ENCODE peak calls at places on chromosome 21, in four cellular contexts. Z is left lobe of liver; I is left ventricle myocardium superior; M is stimulated activated CD8-positive, alpha-beta memory T cell treated with anti-CD3 and anti-CD28 coated beads, Interleukin-4, amount 100 ng/mL, for 1 hour. K is an unnamed sample.

GRCh38 chr21:42455196-42455595 is 40.8 kb downstream of the RSPH1 start:
- DNase-seq in Z (no peak), I (no peak), M (no peak), K (no peak)

GRCh38 chr21:46189959-46190490 is 5.8 kb upstream of the SPATC1L start:
- DNase-seq in Z (no peak), I (no peak), M (no peak), K (no peak)

GRCh38 chr21:25925936-25926335 is 191.2 kb downstream of the GABPA start:
- DNase-seq in Z (no peak), I (no peak), M (no peak), K (peak)

GRCh38 chr21:46421191-46421750 is 37.4 kb upstream of the DIP2A start:
- DNase-seq in Z (no peak), I (peak), M (no peak), K (no peak)

GRCh38 chr21:14076143-14076806 is 134.5 kb downstream of the LIPI start:
- DNase-seq in Z (no peak), I (no peak), M (no peak), K (no peak)

GRCh38 chr21:28959367-28960099 is 33.1 kb downstream of the LTN1 start:
- DNase-seq in Z (no peak), I (no peak), M (no peak), K (peak)

GRCh38 chr21:35048183-35048601 is 910 bp downstream of the RUNX1 start:
- DNase-seq in Z (no peak), I (no peak), M (no peak), K (no peak)

GRCh38 chr21:15309721-15310120 is 244.9 kb upstream of the NRIP1 start:
- DNase-seq in Z (peak), I (peak), M (no peak), K (no peak)

GRCh38 chr21:44353200-44353970 is at the start of gene TRPM2:
- DNase-seq in Z (peak), I (peak), M (no peak), K (no peak)

GRCh38 chr21:46549650-46550049 is 55.2 kb downstream of the S100B start:
- DNase-seq in Z (peak), I (no peak), M (no peak), K (no peak)

GRCh38 chr21:44267655-44268142 is 6.0 kb upstream of the DNMT3L start:
- DNase-seq in Z (no peak), I (peak), M (no peak), K (no peak)

GRCh38 chr21:46159390-46159789 is 4.0 kb upstream of the FTCD start:
- DNase-seq in Z (no peak), I (no peak), M (no peak), K (no peak)